ENCODE peak calls at places on chromosomes 11 and 22, in six cellular contexts. W is heart left ventricle, M is MM.1S, D is colonic mucosa, S is cardiac muscle cell, F is tibial nerve. U is an unnamed sample.

GRCh38 chr22:25623310-25623734 is 58.8 kb downstream of the GRK3 start:
- DNase-seq in W (no peak), M (no peak), D (no peak), S (no peak), F (no peak), U (no peak)

GRCh38 chr11:94933225-94934130 is 39.9 kb downstream of the CWC15 start:
- DNase-seq in W (peak; percentile 65), M (no peak), D (no peak), S (no peak), F (peak; percentile 34), U (no peak)

GRCh38 chr11:47768090-47768620 is 1.0 kb upstream of the FNBP4 start:
- DNase-seq in W (peak; percentile 88), M (peak; percentile 54), D (peak; percentile 77), S (peak; percentile 76), F (peak; percentile 70), U (no peak)

GRCh38 chr11:112584674-112585073 is 324.0 kb upstream of the PLET1 start:
- DNase-seq in W (no peak), M (peak; percentile 28), D (no peak), S (peak; percentile 41), F (no peak), U (no peak)

GRCh38 chr22:37183432-37184379 is 4.3 kb downstream of the C1QTNF6 start:
- DNase-seq in W (no peak), M (no peak), D (no peak), S (no peak), F (no peak), U (no peak)

GRCh38 chr11:76634934-76635333 is 35.6 kb downstream of the LRRC32 start:
- DNase-seq in W (no peak), M (no peak), D (peak; percentile 15), S (no peak), F (no peak), U (no peak)

GRCh38 chr11:34632105-34632780 is 11.3 kb downstream of the EHF start:
- DNase-seq in W (no peak), M (no peak), D (no peak), S (no peak), F (no peak), U (no peak)

GRCh38 chr11:44036811-44037657 is 10.7 kb upstream of the ACCSL start:
- DNase-seq in W (peak; percentile 90), M (peak; percentile 82), D (peak; percentile 59), S (peak; percentile 93), F (peak; percentile 77), U (no peak)

GRCh38 chr11:111586305-111586915 is 15.8 kb upstream of the SIK2 start:
- DNase-seq in W (no peak), M (peak; percentile 64), D (peak; percentile 55), S (peak; percentile 49), F (peak; percentile 71), U (no peak)

GRCh38 chr22:24809331-24809730 is 3.3 kb downstream of the SGSM1 start:
- DNase-seq in W (no peak), M (no peak), D (no peak), S (peak; percentile 24), F (no peak), U (no peak)

GRCh38 chr11:2091786-2092463 is 47.3 kb downstream of the IGF2 start:
- DNase-seq in W (no peak), M (no peak), D (no peak), S (no peak), F (no peak), U (no peak)

GRCh38 chr22:45265546-45265945 is 19.2 kb upstream of the UPK3A start:
- DNase-seq in W (no peak), M (no peak), D (no peak), S (no peak), F (no peak), U (no peak)

GRCh38 chr22:26763633-26764295 is 106.4 kb downstream of the MIAT start:
- DNase-seq in W (no peak), M (no peak), D (no peak), S (no peak), F (peak; percentile 11), U (no peak)

GRCh38 chr11:124075841-124076571 is 34.9 kb upstream of the OR10G7 start:
- DNase-seq in W (no peak), M (no peak), D (peak; percentile 58), S (no peak), F (no peak), U (no peak)

GRCh38 chr11:81658722-81659121 is 1074.9 kb downstream of the FAM181B start:
- DNase-seq in W (no peak), M (peak; percentile 54), D (no peak), S (no peak), F (no peak), U (no peak)

GRCh38 chr11:88332851-88333250 is 4.7 kb downstream of the CTSC start:
- DNase-seq in W (no peak), M (no peak), D (no peak), S (no peak), F (no peak), U (no peak)

GRCh38 chr11:102357116-102357515 is 10.1 kb downstream of the BIRC2 start:
- DNase-seq in W (no peak), M (no peak), D (no peak), S (no peak), F (no peak), U (no peak)

GRCh38 chr11:119377961-119378667 is 3.4 kb downstream of the USP2 start:
- DNase-seq in W (no peak), M (peak; percentile 58), D (no peak), S (no peak), F (peak; percentile 4), U (no peak)

GRCh38 chr11:118899706-118900360 is 16.1 kb downstream of the CXCR5 start:
- DNase-seq in W (no peak), M (no peak), D (no peak), S (no peak), F (no peak), U (no peak)

GRCh38 chr11:31096191-31096590 is 273.3 kb downstream of the DCDC1 start:
- DNase-seq in W (no peak), M (no peak), D (no peak), S (peak; percentile 8), F (no peak), U (no peak)

GRCh38 chr11:125123947-125124633 is 12.7 kb upstream of the TMEM218 start:
- DNase-seq in W (peak; percentile 63), M (peak; percentile 90), D (peak; percentile 41), S (peak; percentile 39), F (peak; percentile 30), U (no peak)

GRCh38 chr11:28569099-28569498 is 460.9 kb downstream of the METTL15 start:
- DNase-seq in W (no peak), M (no peak), D (no peak), S (no peak), F (no peak), U (no peak)

GRCh38 chr11:74019860-74020259 is 11.0 kb upstream of the UCP3 start:
- DNase-seq in W (no peak), M (no peak), D (no peak), S (no peak), F (no peak), U (no peak)

GRCh38 chr11:34358258-34358665 is 452 bp upstream of the ABTB2 start:
- DNase-seq in W (peak; percentile 63), M (no peak), D (peak; percentile 75), S (peak; percentile 77), F (peak; percentile 33), U (no peak)

GRCh38 chr11:92387882-92388281 is 163.3 kb downstream of the FAT3 start:
- DNase-seq in W (no peak), M (no peak), D (no peak), S (no peak), F (no peak), U (no peak)

GRCh38 chr11:115645631-115646271 is 141.5 kb upstream of the CADM1 start:
- DNase-seq in W (peak; percentile 64), M (no peak), D (no peak), S (peak; percentile 80), F (no peak), U (no peak)

GRCh38 chr22:41834005-41834975 is 1.4 kb downstream of the SREBF2 start:
- DNase-seq in W (no peak), M (peak; percentile 43), D (no peak), S (no peak), F (no peak), U (no peak)

GRCh38 chr22:39946571-39947407 is 13.4 kb upstream of the TMA7B start:
- DNase-seq in W (no peak), M (no peak), D (no peak), S (no peak), F (no peak), U (no peak)
- H3K4me1 ChIP-seq in W (no peaks in the 10 kb centered on the region), M (peaks cover 23% of the 10 kb centered on the region), D (no peaks in the 10 kb centered on the region), S (peaks cover 28% of the 10 kb centered on the region), F (peaks cover 10% of the 10 kb centered on the region), U (no peaks in the 10 kb centered on the region)

GRCh38 chr22:47686594-47687363 is 924.3 kb downstream of the TBC1D22A start:
- DNase-seq in W (no peak), M (no peak), D (no peak), S (no peak), F (no peak), U (no peak)
- TF ChIP-seq CTCF in W (no peak), M (no peak), D (no peak), S (no peak), F (no peak), U (no peak)

GRCh38 chr11:46335858-46336600 is 11.2 kb upstream of the DGKZ start:
- DNase-seq in W (no peak), M (no peak), D (no peak), S (no peak), F (no peak), U (no peak)
- H3K27me3 ChIP-seq in W (peaks cover 18% of the 10 kb centered on the region), M (peaks cover 45% of the 10 kb centered on the region), D (peaks cover 22% of the 10 kb centered on the region), S (peaks cover 4% of the 10 kb centered on the region), F (peaks cover 52% of the 10 kb centered on the region), U (peaks cover 15% of the 10 kb centered on the region)

DNA sequence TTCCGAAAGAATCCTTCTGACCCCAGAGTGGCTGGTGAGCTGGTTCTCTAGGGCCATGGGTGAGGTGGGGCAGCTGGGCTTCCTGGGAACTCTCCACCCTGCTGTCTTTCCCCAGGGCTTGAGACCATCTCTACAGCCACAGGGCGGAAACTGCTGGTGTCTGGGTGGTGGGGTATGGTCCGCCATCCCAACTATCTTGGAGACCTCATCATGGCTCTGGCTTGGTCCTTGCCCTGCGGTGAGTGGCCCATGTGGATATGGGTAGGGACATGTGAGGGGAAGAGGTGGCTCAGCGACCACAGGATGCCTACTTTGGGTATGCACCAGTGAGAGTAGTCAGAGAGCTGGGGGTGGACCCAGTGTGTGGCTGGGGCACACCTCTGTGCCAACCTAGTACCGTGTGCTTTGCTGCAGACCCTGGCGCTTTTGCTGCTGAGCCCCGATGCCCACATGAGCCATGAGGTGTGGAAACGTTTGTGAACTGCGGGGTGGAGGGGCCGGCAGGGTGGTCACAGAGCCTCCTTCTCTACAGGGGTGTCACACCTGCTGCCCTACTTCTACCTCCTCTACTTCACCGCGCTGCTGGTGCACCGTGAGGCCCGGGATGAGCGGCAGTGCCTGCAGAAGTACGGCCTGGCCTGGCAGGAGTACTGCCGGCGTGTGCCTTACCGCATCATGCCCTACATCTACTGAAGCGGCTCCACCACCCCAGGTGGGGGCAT is 2.0 kb downstream of the ZNHIT2 start:
- DNase-seq in W (no peak), M (no peak), D (no peak), S (no peak), F (no peak), U (no peak)
- H3K4me1 ChIP-seq in W (peaks cover 48% of the 10 kb centered on the region), M (peaks cover 35% of the 10 kb centered on the region), D (peaks cover 29% of the 10 kb centered on the region), S (peaks cover 12% of the 10 kb centered on the region), F (peaks cover 49% of the 10 kb centered on the region), U (peaks cover 42% of the 10 kb centered on the region)

GRCh38 chr11:127003260-127003981 is 2.9 kb upstream of the KIRREL3 start:
- DNase-seq in W (no peak), M (peak; percentile 71), D (peak; percentile 29), S (peak; percentile 78), F (no peak), U (no peak)
- TF ChIP-seq CTCF in W (peak; percentile 27), M (peak; percentile 52), D (peak; percentile 41), S (peak; percentile 22), F (no peak), U (no peak)

U was measured in esophagus squamous epithelium.